ENCODE peak calls at places on chromosome 19, in four cellular contexts. S is fibroblast of the aortic adventitia, G is A549, R is GM06990. B is an unnamed sample.

GRCh38 chr19:52336976-52337375 is 933 bp downstream of the ZNF610 start:
- DNase-seq in S (peak; percentile 3), G (no peak), R (no peak), B (no peak)

GRCh38 chr19:55487884-55488687 is at the start of gene SSC5D:
- DNase-seq in S (peak; percentile 64), G (no peak), R (no peak), B (no peak)

GRCh38 chr19:45753548-45753947 is 15.5 kb downstream of the SIX5 start:
- DNase-seq in S (no peak), G (no peak), R (no peak), B (no peak)

GRCh38 chr19:47581605-47582319 is 8.8 kb upstream of the ZNF541 start:
- DNase-seq in S (no peak), G (no peak), R (no peak), B (no peak)

GRCh38 chr19:48817585-48818124 is 6.8 kb upstream of the BCAT2 start:
- DNase-seq in S (no peak), G (no peak), R (no peak), B (no peak)

GRCh38 chr19:12617646-12618045 is 6.9 kb downstream of the ZNF791 start:
- DNase-seq in S (no peak), G (no peak), R (no peak), B (no peak)

GRCh38 chr19:49669511-49669910 is 3.8 kb downstream of the BCL2L12 start:
- DNase-seq in S (no peak), G (no peak), R (no peak), B (no peak)

GRCh38 chr19:5652261-5652660 is 28.1 kb downstream of the MICOS13 start:
- DNase-seq in S (no peak), G (no peak), R (no peak), B (no peak)

GRCh38 chr19:45100797-45101196 is 7.8 kb downstream of the PPP1R37 start:
- DNase-seq in S (no peak), G (no peak), R (no peak), B (no peak)

GRCh38 chr19:12995596-12996541 is 594 bp downstream of the NFIX start:
- DNase-seq in S (no peak), G (no peak), R (no peak), B (no peak)

GRCh38 chr19:6536138-6536671 is 5.4 kb downstream of the TNFSF9 start:
- DNase-seq in S (peak; percentile 22), G (peak; percentile 88), R (peak; percentile 92), B (peak; percentile 99)

GRCh38 chr19:11375143-11375948 is 880 bp downstream of the SWSAP1 start:
- DNase-seq in S (no peak), G (no peak), R (peak; percentile 76), B (no peak)

GRCh38 chr19:42469311-42470239 is 26.8 kb upstream of the CXCL17 start:
- DNase-seq in S (no peak), G (no peak), R (no peak), B (no peak)

GRCh38 chr19:42201489-42202289 is 15.8 kb downstream of the DEDD2 start:
- DNase-seq in S (no peak), G (no peak), R (peak; percentile 70), B (peak; percentile 59)

GRCh38 chr19:16435999-16436650 is 35.6 kb downstream of the EPS15L1 start:
- DNase-seq in S (peak; percentile 47), G (no peak), R (no peak), B (no peak)

GRCh38 chr19:30791116-30791515 is 418.9 kb downstream of the ZNF536 start:
- DNase-seq in S (no peak), G (no peak), R (no peak), B (no peak)

GRCh38 chr19:18422530-18423191 is 3.5 kb downstream of the SSBP4 start:
- DNase-seq in S (no peak), G (no peak), R (no peak), B (no peak)
- H3K4me3 ChIP-seq in S (no peak overlapping the region), G (no peak overlapping the region), R (no peak overlapping the region), B (no peak overlapping the region)

GRCh38 chr19:4547303-4548237 is 7.7 kb upstream of the LRG1 start:
- DNase-seq in S (no peak), G (peak; percentile 59), R (no peak), B (no peak)
- TF ChIP-seq CTCF in S (peak; percentile 11), G (peak; percentile 36), R (peak; percentile 49), B (peak; percentile 66)

DNA sequence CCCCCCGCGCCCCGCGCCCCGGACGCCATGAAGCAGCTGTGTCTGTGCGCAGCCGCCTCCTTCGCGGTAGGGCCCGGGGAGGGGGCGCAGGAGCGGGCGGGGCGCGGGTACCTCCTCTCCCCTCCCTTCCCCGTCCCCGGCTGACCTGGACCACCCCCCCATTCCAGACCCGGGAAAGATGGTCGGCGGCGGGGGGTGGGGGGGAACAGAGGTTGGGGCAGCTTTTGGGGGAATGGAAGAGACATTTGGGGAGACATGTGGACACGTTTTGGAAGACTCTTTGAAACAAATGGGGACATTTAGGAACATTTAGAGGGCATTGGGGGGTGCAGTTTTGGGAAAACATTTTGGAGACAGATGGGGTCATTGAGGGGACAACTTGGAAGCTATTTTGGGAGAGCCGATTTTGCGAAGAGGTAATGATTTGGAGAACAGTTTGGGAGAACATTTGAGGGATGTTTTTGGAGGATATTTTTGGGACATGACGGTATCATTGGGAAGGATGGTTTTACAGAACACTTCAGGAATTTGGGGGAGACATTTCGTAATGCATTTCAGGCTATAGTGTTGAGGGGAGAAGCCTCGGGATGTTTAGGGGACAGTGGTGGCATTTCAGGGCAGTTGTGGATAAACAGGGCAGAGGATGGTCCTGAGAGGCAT is 16.1 kb downstream of the ANKRD24 start:
- DNase-seq in S (no peak), G (no peak), R (no peak), B (no peak)
- H3K4me3 ChIP-seq in S (no peak overlapping the region), G (peak overlapping the region; percentile 43), R (no peak overlapping the region), B (no peak overlapping the region)

GRCh38 chr19:35311901-35312665 is 16.9 kb upstream of the CD22 start:
- DNase-seq in S (no peak), G (no peak), R (no peak), B (no peak)

GRCh38 chr19:35310331-35310730 is 18.4 kb downstream of the MAG start:
- DNase-seq in S (no peak), G (no peak), R (no peak), B (no peak)

GRCh38 chr19:35309481-35310279 is 17.7 kb downstream of the MAG start:
- DNase-seq in S (peak; percentile 14), G (no peak), R (no peak), B (no peak)

GRCh38 chr19:35313614-35314013 is 15.4 kb upstream of the CD22 start:
- DNase-seq in S (no peak), G (no peak), R (no peak), B (no peak)

GRCh38 chr19:35310811-35311465 is 18.0 kb upstream of the CD22 start:
- DNase-seq in S (no peak), G (no peak), R (no peak), B (no peak)
- TF ChIP-seq CTCF in S (no peak), G (no peak), R (no peak), B (no peak)